ENCODE peak calls at places on chromosomes 3 and 15, in eight cellular contexts. G, N, B, T, Z, O, U and Y are unnamed samples.

GRCh38 chr15:90571063-90571541 is 41.4 kb downstream of the CRTC3 start:
- DNase-seq in O (peak; percentile 69), B (peak; percentile 60), G (no peak), Z (no peak), T (peak; percentile 73), N (no peak), U (no peak), Y (no peak)

GRCh38 chr3:48023377-48023776 is 7.2 kb upstream of the MAP4 start:
- DNase-seq in T (no peak), G (no peak), B (no peak), O (no peak), U (no peak), N (no peak), Z (no peak), Y (no peak)

GRCh38 chr15:45635191-45635638 is 386 bp downstream of the SQOR start:
- DNase-seq in Z (peak; percentile 60), N (peak; percentile 59), O (peak; percentile 54), G (peak; percentile 46), T (peak; percentile 44), B (peak; percentile 50), U (peak; percentile 43), Y (peak; percentile 68)

GRCh38 chr3:53225181-53225580 is 30.6 kb downstream of the TKT start:
- DNase-seq in T (no peak), Z (no peak), B (no peak), G (no peak), U (no peak), N (no peak), O (no peak), Y (no peak)

GRCh38 chr3:3923619-3924018 is 124.4 kb downstream of the LRRN1 start:
- DNase-seq in Z (no peak), O (no peak), T (no peak), G (no peak), B (no peak), U (no peak), N (no peak), Y (no peak)

GRCh38 chr3:188947983-188948657 is 223.7 kb upstream of the TPRG1 start:
- DNase-seq in U (peak; percentile 99), B (peak; percentile 88), Z (no peak), G (no peak), O (peak; percentile 89), T (peak; percentile 90), N (no peak), Y (no peak)

GRCh38 chr15:53506370-53506769 is 253.1 kb downstream of the WDR72 start:
- DNase-seq in O (no peak), U (no peak), T (no peak), G (no peak), N (no peak), Z (peak; percentile 11), B (no peak), Y (no peak)

GRCh38 chr15:101267320-101268104 is 9.8 kb downstream of the SELENOS start:
- DNase-seq in B (peak; percentile 87), N (no peak), Z (no peak), U (peak; percentile 62), T (peak; percentile 65), O (peak; percentile 59), G (no peak), Y (no peak)

GRCh38 chr15:82611348-82611747 is 35.8 kb downstream of the CPEB1 start:
- DNase-seq in G (no peak), U (no peak), Z (no peak), N (no peak), B (no peak), T (no peak), O (no peak), Y (no peak)

GRCh38 chr15:68421798-68422402 is 10.1 kb downstream of the ITGA11 start:
- DNase-seq in Z (no peak), O (peak; percentile 41), U (no peak), G (no peak), T (no peak), B (peak; percentile 73), N (no peak), Y (no peak)

GRCh38 chr15:92495468-92495867 is 101.8 kb downstream of the ST8SIA2 start:
- DNase-seq in N (no peak), U (no peak), B (no peak), G (no peak), O (no peak), Z (no peak), T (no peak), Y (no peak)